ENCODE peak calls at places on chromosomes 4 and X, in six cellular contexts. D is tibial artery, E is vagina, V is foreskin fibroblast, C is upper lobe of left lung, B is fibroblast of lung. P is an unnamed sample.
A peak's percentile ranks its signal among the peaks of the same experiment; 100 is the strongest.

GRCh38 chr4:37837446-37837845 is 11.0 kb downstream of the PGM2 start:
- DNase-seq in D (no peak), E (no peak), V (peak; percentile 25), C (no peak), B (peak; percentile 90), P (no peak)

GRCh38 chrX:30219372-30219771 is 4.0 kb downstream of the MAGEB2 start:
- DNase-seq in D (no peak), E (no peak), V (no peak), C (no peak), B (no peak), P (no peak)

GRCh38 chr4:2660596-2661211 is 95.4 kb downstream of the TNIP2 start:
- DNase-seq in D (no peak), E (no peak), V (peak; percentile 53), C (no peak), B (no peak), P (no peak)

GRCh38 chrX:153598541-153599191 is at the start of gene CCNQ:
- DNase-seq in D (no peak), E (no peak), V (peak; percentile 53), C (peak; percentile 87), B (peak; percentile 37), P (peak; percentile 18)

GRCh38 chr4:95472538-95472937 is 76.2 kb downstream of the UNC5C start:
- DNase-seq in D (no peak), E (no peak), V (no peak), C (no peak), B (no peak), P (no peak)

GRCh38 chrX:52034211-52034610 is 34.8 kb downstream of the MAGED4B start:
- DNase-seq in D (no peak), E (no peak), V (no peak), C (no peak), B (no peak), P (no peak)

GRCh38 chr4:56235714-56236113 is 151.6 kb downstream of the AASDH start:
- DNase-seq in D (no peak), E (no peak), V (no peak), C (no peak), B (no peak), P (no peak)

GRCh38 chr4:46667790-46668189 is 241.3 kb downstream of the COX7B2 start:
- DNase-seq in D (no peak), E (no peak), V (no peak), C (no peak), B (no peak), P (no peak)

GRCh38 chr4:145625677-145626622 is 6.8 kb downstream of the MMAA start:
- DNase-seq in D (no peak), E (no peak), V (no peak), C (no peak), B (no peak), P (no peak)

GRCh38 chrX:150775569-150776350 is 82.6 kb downstream of the MTMR1 start:
- DNase-seq in D (no peak), E (no peak), V (no peak), C (no peak), B (no peak), P (no peak)

GRCh38 chr4:27775156-27775555 is 914.5 kb downstream of the STIM2 start:
- DNase-seq in D (no peak), E (no peak), V (no peak), C (no peak), B (no peak), P (no peak)

GRCh38 chr4:64340243-64341110 is 68.8 kb downstream of the TECRL start:
- DNase-seq in D (no peak), E (no peak), V (no peak), C (no peak), B (no peak), P (no peak)

GRCh38 chr4:33883111-33883510 is 2361.2 kb downstream of the ARAP2 start:
- DNase-seq in D (no peak), E (no peak), V (no peak), C (no peak), B (no peak), P (no peak)

DNA sequence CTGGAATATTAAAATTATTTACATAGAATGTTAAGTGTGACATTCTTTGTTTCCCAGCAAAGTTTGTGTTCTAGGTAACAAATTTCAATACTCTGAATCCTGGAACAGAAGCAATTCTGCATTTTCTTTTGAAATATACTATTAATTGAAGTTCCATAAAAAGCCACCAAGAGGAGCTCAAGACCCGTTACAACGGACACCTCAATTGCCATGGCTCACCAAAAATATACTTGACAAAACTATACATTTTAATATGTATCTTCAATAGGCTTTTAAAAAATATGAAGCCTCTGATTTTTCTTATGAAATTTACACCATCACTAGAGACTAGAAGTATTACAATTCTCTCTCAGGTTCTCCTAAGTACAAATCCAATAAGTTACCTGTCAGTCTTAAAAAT is 111.4 kb downstream of the NYX start:
- DNase-seq in D (no peak), E (no peak), V (peak; percentile 41), C (no peak), B (no peak), P (no peak)
- TF ChIP-seq CTCF in D (peak; percentile 41), E (no peak), V (peak; percentile 21), C (no peak), B (peak; percentile 16), P (no peak)

GRCh38 chrX:72027914-72028307 is 103.8 kb downstream of the RTL5 start:
- DNase-seq in D (no peak), E (peak; percentile 34), V (no peak), C (no peak), B (no peak), P (no peak)

GRCh38 chrX:72027024-72027913 is 104.4 kb downstream of the RTL5 start:
- DNase-seq in D (no peak), E (peak; percentile 64), V (peak; percentile 49), C (no peak), B (no peak), P (no peak)

GRCh38 chrX:72028701-72029470 is 102.8 kb downstream of the RTL5 start:
- DNase-seq in D (no peak), E (peak; percentile 55), V (no peak), C (no peak), B (no peak), P (no peak)

GRCh38 chrX:72025236-72025770 is 106.4 kb downstream of the RTL5 start:
- DNase-seq in D (no peak), E (peak; percentile 85), V (no peak), C (no peak), B (no peak), P (no peak)

GRCh38 chrX:72026341-72027023 is 105.2 kb downstream of the RTL5 start:
- DNase-seq in D (no peak), E (peak; percentile 52), V (peak; percentile 30), C (no peak), B (peak; percentile 45), P (no peak)
- H3K4me3 ChIP-seq in D (no peak overlapping the region), E (no peak overlapping the region), V (no peak overlapping the region), C (no peak overlapping the region), B (no peak overlapping the region), P (no peak overlapping the region)

DNA sequence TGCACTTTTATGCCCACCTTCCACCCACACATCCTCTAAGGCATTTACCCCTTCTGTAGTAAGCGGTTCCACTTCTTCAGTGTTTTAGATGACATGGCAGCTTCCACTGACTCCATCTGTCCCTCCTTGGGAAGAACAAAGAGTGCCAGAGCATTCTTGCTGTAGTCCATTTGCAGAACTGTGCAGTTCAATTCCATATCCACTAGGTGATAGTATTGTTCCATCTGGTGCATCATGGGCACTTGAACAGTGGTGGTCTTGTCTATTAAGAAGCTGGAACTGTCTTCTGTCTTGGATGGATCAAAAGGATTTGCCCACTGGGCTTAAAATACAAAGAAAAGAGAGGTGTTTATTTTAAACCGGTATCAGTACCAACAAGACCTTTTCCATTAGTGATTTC is 3.5 kb downstream of the SERPINA7 start:
- DNase-seq in D (no peak), E (no peak), V (no peak), C (no peak), B (no peak), P (no peak)
- TF ChIP-seq CTCF in D (no peak), E (no peak), V (no peak), C (no peak), B (no peak), P (no peak)

GRCh38 chr4:82988323-82988832 is 22.2 kb downstream of the LIN54 start:
- DNase-seq in D (no peak), E (no peak), V (peak; percentile 86), C (no peak), B (peak; percentile 83), P (no peak)

GRCh38 chr4:82994834-82995233 is 15.8 kb downstream of the LIN54 start:
- DNase-seq in D (no peak), E (no peak), V (no peak), C (no peak), B (no peak), P (no peak)

GRCh38 chr4:82984459-82984858 is 26.2 kb downstream of the LIN54 start:
- DNase-seq in D (no peak), E (no peak), V (peak; percentile 49), C (no peak), B (peak; percentile 69), P (no peak)

GRCh38 chr4:82989567-82990429 is 20.8 kb downstream of the LIN54 start:
- DNase-seq in D (no peak), E (no peak), V (peak; percentile 24), C (no peak), B (peak; percentile 19), P (no peak)
- H3K4me3 ChIP-seq in D (no peak overlapping the region), E (no peak overlapping the region), V (peak overlapping the region; percentile 8), C (no peak overlapping the region), B (peak overlapping the region; percentile 3), P (no peak overlapping the region)

GRCh38 chr4:128782076-128782715 is 27.3 kb upstream of the JADE1 start:
- DNase-seq in D (no peak), E (no peak), V (peak; percentile 22), C (no peak), B (peak; percentile 61), P (peak; percentile 71)
- TF ChIP-seq CTCF in D (peak; percentile 36), E (no peak), V (no peak), C (no peak), B (no peak), P (peak; percentile 61)

GRCh38 chrX:134375691-134376090 is 84.3 kb upstream of the HPRT1 start:
- DNase-seq in D (no peak), E (no peak), V (no peak), C (no peak), B (no peak), P (no peak)
- H3K4me3 ChIP-seq in D (no peak overlapping the region), E (no peak overlapping the region), V (no peak overlapping the region), C (no peak overlapping the region), B (peak overlapping the region; percentile 89), P (no peak overlapping the region)

GRCh38 chr4:156168288-156168687 is 214.6 kb upstream of the CTSO start:
- DNase-seq in D (no peak), E (no peak), V (no peak), C (no peak), B (no peak), P (no peak)

GRCh38 chr4:156173937-156174336 is 220.3 kb upstream of the CTSO start:
- DNase-seq in D (no peak), E (no peak), V (no peak), C (no peak), B (no peak), P (no peak)

GRCh38 chr4:156173481-156173880 is 219.8 kb upstream of the CTSO start:
- DNase-seq in D (no peak), E (no peak), V (no peak), C (no peak), B (no peak), P (no peak)

GRCh38 chr4:156169861-156170260 is 216.2 kb upstream of the CTSO start:
- DNase-seq in D (no peak), E (no peak), V (peak; percentile 46), C (no peak), B (peak; percentile 42), P (no peak)

GRCh38 chr4:156169011-156169410 is 215.3 kb upstream of the CTSO start:
- DNase-seq in D (no peak), E (no peak), V (peak; percentile 95), C (no peak), B (peak; percentile 99), P (no peak)
- TF ChIP-seq CTCF in D (peak; percentile 23), E (no peak), V (peak; percentile 81), C (no peak), B (peak; percentile 82), P (no peak)